ENCODE peak calls at places on chromosome 6, in four cellular contexts. Q is A549, P is HCT116, H is HL-60. N is an unnamed sample.

GRCh38 chr6:108133594-108134179 is 32.1 kb upstream of the NR2E1 start:
- DNase-seq in Q (peak; percentile 72), P (peak; percentile 66), H (no peak), N (no peak)

GRCh38 chr6:104689551-104690205 is 170.0 kb downstream of the HACE1 start:
- DNase-seq in Q (no peak), P (peak; percentile 12), H (no peak), N (no peak)

GRCh38 chr6:169292340-169293124 is 38.9 kb upstream of the THBS2 start:
- DNase-seq in Q (peak; percentile 91), P (peak; percentile 90), H (peak; percentile 84), N (peak; percentile 58)

GRCh38 chr6:20168668-20169633 is 43.3 kb downstream of the MBOAT1 start:
- DNase-seq in Q (no peak), P (no peak), H (peak; percentile 63), N (no peak)

GRCh38 chr6:111603648-111604047 is 2.0 kb downstream of the TRAF3IP2 start:
- DNase-seq in Q (no peak), P (no peak), H (no peak), N (no peak)

GRCh38 chr6:26493258-26493657 is 6.8 kb upstream of the BTN1A1 start:
- DNase-seq in Q (peak; percentile 40), P (no peak), H (no peak), N (no peak)

GRCh38 chr6:56708810-56709597 is 66.3 kb upstream of the DST start:
- DNase-seq in Q (peak; percentile 64), P (peak; percentile 66), H (peak; percentile 61), N (no peak)

GRCh38 chr6:5094327-5094726 is 9.2 kb downstream of the PPP1R3G start:
- DNase-seq in Q (no peak), P (no peak), H (no peak), N (no peak)

GRCh38 chr6:75334266-75335040 is 49.9 kb upstream of the TMEM30A start:
- DNase-seq in Q (peak; percentile 31), P (no peak), H (no peak), N (no peak)

GRCh38 chr6:112037783-112038216 is 16.1 kb upstream of the CCN6 start:
- DNase-seq in Q (peak; percentile 30), P (no peak), H (no peak), N (no peak)

GRCh38 chr6:99348823-99349619 is 453 bp downstream of the FAXC start:
- DNase-seq in Q (no peak), P (no peak), H (no peak), N (no peak)

GRCh38 chr6:139037490-139037889 is 8.9 kb downstream of the ABRACL start:
- DNase-seq in Q (no peak), P (no peak), H (no peak), N (no peak)

GRCh38 chr6:37569999-37570776 is 70.5 kb upstream of the CCDC167 start:
- DNase-seq in Q (no peak), P (no peak), H (no peak), N (no peak)

GRCh38 chr6:95784869-95785268 is 207.5 kb downstream of the MANEA start:
- DNase-seq in Q (no peak), P (no peak), H (no peak), N (no peak)

GRCh38 chr6:39051399-39052122 is 3.0 kb downstream of the GLP1R start:
- DNase-seq in Q (no peak), P (no peak), H (no peak), N (no peak)

GRCh38 chr6:167547751-167548150 is 222.9 kb downstream of the TTLL2 start:
- DNase-seq in Q (no peak), P (no peak), H (no peak), N (no peak)

GRCh38 chr6:158715330-158716311 is 65.8 kb downstream of the SYTL3 start:
- DNase-seq in Q (no peak), P (no peak), H (no peak), N (no peak)

GRCh38 chr6:63816401-63816975 is 180.9 kb downstream of the PHF3 start:
- DNase-seq in Q (no peak), P (no peak), H (no peak), N (no peak)

GRCh38 chr6:122459240-122459639 is 12.4 kb downstream of the SERINC1 start:
- DNase-seq in Q (no peak), P (no peak), H (no peak), N (no peak)

GRCh38 chr6:140921366-140922226 is 1211.1 kb upstream of the GJE1 start:
- DNase-seq in Q (peak; percentile 59), P (peak; percentile 65), H (peak; percentile 13), N (peak; percentile 72)

GRCh38 chr6:116011520-116011919 is 49.2 kb downstream of the FRK start:
- DNase-seq in Q (no peak), P (peak; percentile 89), H (no peak), N (no peak)

GRCh38 chr6:2872417-2873358 is 30.4 kb downstream of the SERPINB9 start:
- DNase-seq in Q (no peak), P (no peak), H (no peak), N (no peak)

GRCh38 chr6:148771896-148772554 is 25.2 kb downstream of the UST start:
- DNase-seq in Q (no peak), P (no peak), H (no peak), N (no peak)

GRCh38 chr6:23621026-23621425 is 505.0 kb upstream of the NRSN1 start:
- DNase-seq in Q (no peak), P (no peak), H (no peak), N (no peak)

GRCh38 chr6:34663887-34664269 is 32.7 kb downstream of the ILRUN start:
- DNase-seq in Q (peak; percentile 33), P (no peak), H (no peak), N (no peak)

DNA sequence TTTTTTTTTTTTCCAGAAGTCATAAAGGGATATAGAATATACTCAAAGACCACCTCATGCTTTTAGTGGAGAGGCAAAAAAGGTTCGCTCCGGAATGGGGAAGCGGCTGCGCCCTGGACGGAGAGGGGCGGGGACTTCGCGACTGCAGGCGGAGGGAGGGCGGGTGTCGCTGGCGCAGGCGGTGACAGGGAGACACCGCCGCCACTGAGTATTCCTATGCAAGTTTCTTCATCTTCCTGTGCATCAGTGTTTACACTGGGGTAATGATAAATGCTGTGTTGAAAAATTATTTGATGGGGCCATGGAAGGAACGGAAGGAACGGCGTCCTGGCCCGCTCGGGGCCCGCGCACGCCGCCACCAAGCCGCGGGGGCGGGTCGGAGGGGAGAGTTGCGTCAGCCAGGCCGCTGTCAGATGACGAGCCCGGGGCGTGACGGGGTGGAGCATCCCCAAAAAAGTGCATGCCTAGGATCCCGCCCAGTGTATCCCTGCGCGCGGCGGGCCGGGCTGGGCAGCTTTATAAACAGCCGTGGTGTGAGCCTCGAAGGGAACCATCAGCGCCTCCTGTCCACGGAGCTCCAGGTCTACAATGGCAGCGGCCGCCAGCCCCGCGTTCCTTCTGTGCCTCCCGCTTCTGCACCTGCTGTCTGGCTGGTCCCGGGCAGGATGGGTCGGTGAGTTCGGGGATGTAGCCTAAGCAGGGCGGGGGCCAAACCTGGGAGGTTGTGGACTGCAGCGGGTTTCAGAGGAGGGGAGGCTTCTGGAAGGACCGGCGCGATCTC is at the start of gene ULBP1:
- DNase-seq in Q (peak; percentile 88), P (peak; percentile 81), H (peak; percentile 65), N (peak; percentile 5)
- TF ChIP-seq REST in Q (no peak), P (no peak), H (no peak), N (no peak)

GRCh38 chr6:21887301-21888185 is 294.0 kb downstream of the SOX4 start:
- DNase-seq in Q (peak; percentile 70), P (no peak), H (no peak), N (no peak)
- H3K27ac ChIP-seq in Q (peak overlapping the region; percentile 99), P (no peak overlapping the region), H (no peak overlapping the region), N (peak overlapping the region; percentile 55)

GRCh38 chr6:149925974-149926777 is 3.3 kb upstream of the RAET1G start:
- DNase-seq in Q (peak; percentile 70), P (peak; percentile 51), H (no peak), N (peak; percentile 56)

GRCh38 chr6:149933036-149933435 is 8.8 kb upstream of the ULBP2 start:
- DNase-seq in Q (no peak), P (no peak), H (no peak), N (no peak)

GRCh38 chr6:149925253-149925973 is 2.5 kb upstream of the RAET1G start:
- DNase-seq in Q (no peak), P (no peak), H (no peak), N (no peak)

GRCh38 chr6:149931501-149931900 is 8.6 kb upstream of the RAET1G start:
- DNase-seq in Q (no peak), P (no peak), H (no peak), N (no peak)

GRCh38 chr6:149929422-149929821 is 6.5 kb upstream of the RAET1G start:
- DNase-seq in Q (no peak), P (no peak), H (no peak), N (no peak)
- TF ChIP-seq CTCF in Q (no peak), P (peak; percentile 44), H (no peak), N (peak; percentile 61)

DNA sequence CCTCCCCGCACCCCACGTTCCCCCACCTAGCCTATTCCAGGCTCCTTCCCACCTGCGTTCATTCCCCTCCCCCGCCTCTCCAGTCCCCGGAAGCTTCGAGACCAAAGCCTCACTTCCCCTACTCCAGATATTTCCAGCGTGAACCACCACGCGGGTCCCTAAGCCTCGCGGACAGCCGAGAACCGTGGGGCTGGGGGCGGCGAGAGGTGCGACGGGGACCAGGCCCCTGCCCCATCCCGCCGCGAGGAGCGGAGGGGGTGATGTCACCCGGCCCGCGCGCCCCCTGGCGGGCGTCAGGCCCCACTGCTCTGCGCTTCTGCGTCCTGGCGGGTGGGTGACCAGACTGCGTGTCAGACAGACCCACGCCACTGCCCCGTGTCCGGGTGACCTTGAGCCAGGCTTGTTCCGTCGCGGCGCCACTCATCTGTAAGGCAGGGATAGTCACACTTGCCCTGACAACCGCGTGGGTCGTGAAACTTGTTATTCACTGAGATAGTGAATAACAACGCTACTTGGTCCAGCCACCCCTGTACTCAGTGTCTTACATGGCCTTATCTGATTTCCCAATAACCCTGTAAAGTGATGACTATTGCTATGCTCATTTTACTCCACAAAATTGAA is 9.0 kb upstream of the HSP90AB1 start:
- DNase-seq in Q (peak; percentile 69), P (no peak), H (no peak), N (no peak)
- TF ChIP-seq REST in Q (no peak), P (no peak), H (no peak), N (no peak)